ENCODE peak calls at places on chromosomes 2 and 18, in ten cellular contexts. Z is astrocyte of the spinal cord; U is DMS153; D is suprapubic skin; C is activated effector memory CD4-positive, alpha-beta T cell treated with Interleukin-2 at 50 U/mL for 16 hours; L is HTR-8/SVneo; F is CD8-positive, alpha-beta T cell; M is activated CD4-positive, CD25-positive, alpha-beta regulatory T cell treated with anti-CD3 and anti-CD28 coated beads, Interleukin-2, amount 50 U/mL, for 72 hours; J is transverse colon; G is H4. P is an unnamed sample.
A peak's percentile ranks its signal among the peaks of the same experiment; 100 is the strongest.

GRCh38 chr18:34159691-34160185 is 65.0 kb downstream of the NOL4 start:
- DNase-seq in G (no peak), F (no peak), Z (no peak), M (no peak), L (no peak), D (peak; percentile 63), J (no peak), U (peak; percentile 54), C (no peak), P (no peak)

GRCh38 chr2:223069465-223069864 is 17.5 kb downstream of the KCNE4 start:
- DNase-seq in M (no peak), D (no peak), F (no peak), Z (no peak), C (no peak), G (no peak), J (no peak), L (no peak), U (no peak), P (no peak)

GRCh38 chr2:233674995-233675394 is 3.3 kb downstream of the UGT1A9 start:
- DNase-seq in J (no peak), M (no peak), Z (no peak), C (no peak), U (no peak), G (no peak), D (no peak), L (no peak), F (no peak), P (no peak)

GRCh38 chr18:24014986-24015896 is 687 bp downstream of the TTC39C start:
- DNase-seq in Z (peak; percentile 44), U (no peak), C (peak; percentile 44), F (peak; percentile 53), J (peak; percentile 54), G (peak; percentile 31), M (peak; percentile 67), L (no peak), D (peak; percentile 86), P (peak; percentile 73)

GRCh38 chr18:25181993-25182392 is 170.0 kb downstream of the ZNF521 start:
- DNase-seq in J (no peak), G (no peak), F (no peak), Z (no peak), D (no peak), U (no peak), M (no peak), L (no peak), C (no peak), P (no peak)

GRCh38 chr2:105117565-105117964 is 79.7 kb downstream of the MRPS9 start:
- DNase-seq in L (no peak), U (no peak), Z (no peak), D (no peak), C (no peak), M (no peak), J (no peak), G (no peak), F (no peak), P (no peak)

GRCh38 chr2:218788529-218789237 is 6.7 kb downstream of the CYP27A1 start:
- DNase-seq in D (no peak), M (no peak), U (no peak), C (no peak), J (no peak), G (no peak), Z (no peak), F (no peak), L (no peak), P (no peak)

GRCh38 chr2:15930589-15931513 is 9.5 kb upstream of the MYCN start:
- DNase-seq in G (no peak), U (no peak), F (no peak), J (no peak), L (no peak), D (no peak), C (no peak), M (no peak), Z (no peak), P (no peak)

P was measured in type B pancreatic cell.